ENCODE peak calls at places on chromosomes 4 and X, in six cellular contexts. One of them, this sample, is unnamed.

GRCh38 chr4:217891-218290 is 87.4 kb downstream of the ZNF732 start:
- DNase-seq in prostate gland: no peak
- DNase-seq in WTC11: no peak
- DNase-seq in fibroblast of lung: no peak
- DNase-seq in stimulated activated CD4-positive, alpha-beta T cell treated with anti-CD3 and anti-CD28 coated beads, TNF-alpha, amount 100 ng/mL, for 48 hours: no peak
- DNase-seq in HCEC 1CT: no peak
- DNase-seq in this sample: no peak

GRCh38 chrX:45164995-45165394 is 35.7 kb downstream of the DIPK2B start:
- DNase-seq in prostate gland: no peak
- DNase-seq in WTC11: no peak
- DNase-seq in HCEC 1CT: no peak
- DNase-seq in stimulated activated CD4-positive, alpha-beta T cell treated with anti-CD3 and anti-CD28 coated beads, TNF-alpha, amount 100 ng/mL, for 48 hours: no peak
- DNase-seq in fibroblast of lung: no peak
- DNase-seq in this sample: no peak

GRCh38 chr4:124883642-124884041 is 171.1 kb upstream of the ANKRD50 start:
- DNase-seq in HCEC 1CT: no peak
- DNase-seq in prostate gland: no peak
- DNase-seq in fibroblast of lung: peak
- DNase-seq in WTC11: no peak
- DNase-seq in stimulated activated CD4-positive, alpha-beta T cell treated with anti-CD3 and anti-CD28 coated beads, TNF-alpha, amount 100 ng/mL, for 48 hours: no peak
- DNase-seq in this sample: no peak

GRCh38 chr4:24482871-24483270 is 101.5 kb downstream of the DHX15 start:
- DNase-seq in fibroblast of lung: no peak
- DNase-seq in prostate gland: no peak
- DNase-seq in WTC11: no peak
- DNase-seq in stimulated activated CD4-positive, alpha-beta T cell treated with anti-CD3 and anti-CD28 coated beads, TNF-alpha, amount 100 ng/mL, for 48 hours: no peak
- DNase-seq in HCEC 1CT: no peak
- DNase-seq in this sample: no peak

GRCh38 chr4:91099666-91100065 is 972.5 kb downstream of the CCSER1 start:
- DNase-seq in fibroblast of lung: no peak
- DNase-seq in WTC11: no peak
- DNase-seq in stimulated activated CD4-positive, alpha-beta T cell treated with anti-CD3 and anti-CD28 coated beads, TNF-alpha, amount 100 ng/mL, for 48 hours: no peak
- DNase-seq in HCEC 1CT: no peak
- DNase-seq in prostate gland: no peak
- DNase-seq in this sample: no peak

GRCh38 chrX:74458738-74459137 is 37.4 kb downstream of the SLC16A2 start:
- DNase-seq in stimulated activated CD4-positive, alpha-beta T cell treated with anti-CD3 and anti-CD28 coated beads, TNF-alpha, amount 100 ng/mL, for 48 hours: no peak
- DNase-seq in HCEC 1CT: peak
- DNase-seq in prostate gland: no peak
- DNase-seq in WTC11: no peak
- DNase-seq in fibroblast of lung: peak
- DNase-seq in this sample: no peak

GRCh38 chr4:182778222-182778982 is 138.8 kb downstream of the DCTD start:
- DNase-seq in HCEC 1CT: no peak
- DNase-seq in WTC11: no peak
- DNase-seq in prostate gland: no peak
- DNase-seq in stimulated activated CD4-positive, alpha-beta T cell treated with anti-CD3 and anti-CD28 coated beads, TNF-alpha, amount 100 ng/mL, for 48 hours: no peak
- DNase-seq in fibroblast of lung: no peak
- DNase-seq in this sample: no peak

GRCh38 chr4:102285831-102286230 is 59.5 kb downstream of the SLC39A8 start:
- DNase-seq in fibroblast of lung: peak
- DNase-seq in HCEC 1CT: peak
- DNase-seq in WTC11: no peak
- DNase-seq in stimulated activated CD4-positive, alpha-beta T cell treated with anti-CD3 and anti-CD28 coated beads, TNF-alpha, amount 100 ng/mL, for 48 hours: no peak
- DNase-seq in prostate gland: no peak
- DNase-seq in this sample: no peak

GRCh38 chrX:79367907-79368306 is 773 bp upstream of the ITM2A start:
- DNase-seq in prostate gland: no peak
- DNase-seq in stimulated activated CD4-positive, alpha-beta T cell treated with anti-CD3 and anti-CD28 coated beads, TNF-alpha, amount 100 ng/mL, for 48 hours: no peak
- DNase-seq in HCEC 1CT: no peak
- DNase-seq in WTC11: no peak
- DNase-seq in fibroblast of lung: no peak
- DNase-seq in this sample: no peak

GRCh38 chrX:154376768-154377167 is 2.3 kb upstream of the EMD start:
- DNase-seq in HCEC 1CT: no peak
- DNase-seq in fibroblast of lung: peak
- DNase-seq in stimulated activated CD4-positive, alpha-beta T cell treated with anti-CD3 and anti-CD28 coated beads, TNF-alpha, amount 100 ng/mL, for 48 hours: no peak
- DNase-seq in prostate gland: no peak
- DNase-seq in WTC11: no peak
- DNase-seq in this sample: no peak

GRCh38 chr4:186846426-186846825 is 122.8 kb upstream of the FAT1 start:
- DNase-seq in stimulated activated CD4-positive, alpha-beta T cell treated with anti-CD3 and anti-CD28 coated beads, TNF-alpha, amount 100 ng/mL, for 48 hours: no peak
- DNase-seq in prostate gland: no peak
- DNase-seq in HCEC 1CT: no peak
- DNase-seq in fibroblast of lung: peak
- DNase-seq in WTC11: no peak
- DNase-seq in this sample: no peak

GRCh38 chrX:11899091-11899490 is 141.1 kb downstream of the MSL3 start:
- DNase-seq in fibroblast of lung: peak
- DNase-seq in WTC11: no peak
- DNase-seq in HCEC 1CT: peak
- DNase-seq in stimulated activated CD4-positive, alpha-beta T cell treated with anti-CD3 and anti-CD28 coated beads, TNF-alpha, amount 100 ng/mL, for 48 hours: no peak
- DNase-seq in prostate gland: no peak
- DNase-seq in this sample: no peak

GRCh38 chrX:150446995-150447394 is 83.9 kb downstream of the MAMLD1 start:
- DNase-seq in stimulated activated CD4-positive, alpha-beta T cell treated with anti-CD3 and anti-CD28 coated beads, TNF-alpha, amount 100 ng/mL, for 48 hours: no peak
- DNase-seq in prostate gland: no peak
- DNase-seq in HCEC 1CT: no peak
- DNase-seq in WTC11: no peak
- DNase-seq in fibroblast of lung: peak
- DNase-seq in this sample: no peak

GRCh38 chrX:17380221-17380620 is 5.2 kb downstream of the NHS start:
- DNase-seq in prostate gland: no peak
- DNase-seq in fibroblast of lung: no peak
- DNase-seq in WTC11: no peak
- DNase-seq in HCEC 1CT: no peak
- DNase-seq in stimulated activated CD4-positive, alpha-beta T cell treated with anti-CD3 and anti-CD28 coated beads, TNF-alpha, amount 100 ng/mL, for 48 hours: no peak
- DNase-seq in this sample: no peak

GRCh38 chr4:119211856-119212250 is 660 bp upstream of the USP53 start:
- DNase-seq in stimulated activated CD4-positive, alpha-beta T cell treated with anti-CD3 and anti-CD28 coated beads, TNF-alpha, amount 100 ng/mL, for 48 hours: no peak
- DNase-seq in HCEC 1CT: no peak
- DNase-seq in prostate gland: no peak
- DNase-seq in WTC11: no peak
- DNase-seq in fibroblast of lung: no peak
- DNase-seq in this sample: no peak

GRCh38 chrX:21978346-21978745 is 37.8 kb downstream of the SMS start:
- DNase-seq in fibroblast of lung: no peak
- DNase-seq in stimulated activated CD4-positive, alpha-beta T cell treated with anti-CD3 and anti-CD28 coated beads, TNF-alpha, amount 100 ng/mL, for 48 hours: no peak
- DNase-seq in prostate gland: no peak
- DNase-seq in HCEC 1CT: no peak
- DNase-seq in WTC11: no peak
- DNase-seq in this sample: no peak

GRCh38 chr4:183600189-183600685 is 58.7 kb downstream of the RWDD4 start:
- DNase-seq in prostate gland: no peak
- DNase-seq in HCEC 1CT: no peak
- DNase-seq in stimulated activated CD4-positive, alpha-beta T cell treated with anti-CD3 and anti-CD28 coated beads, TNF-alpha, amount 100 ng/mL, for 48 hours: no peak
- DNase-seq in fibroblast of lung: peak
- DNase-seq in WTC11: peak
- DNase-seq in this sample: peak

GRCh38 chr4:38105475-38105874 is 145.3 kb downstream of the PTTG2 start:
- DNase-seq in stimulated activated CD4-positive, alpha-beta T cell treated with anti-CD3 and anti-CD28 coated beads, TNF-alpha, amount 100 ng/mL, for 48 hours: no peak
- DNase-seq in WTC11: no peak
- DNase-seq in HCEC 1CT: no peak
- DNase-seq in fibroblast of lung: no peak
- DNase-seq in prostate gland: no peak
- DNase-seq in this sample: no peak

GRCh38 chr4:26227827-26228226 is 93.0 kb upstream of the RBPJ start:
- DNase-seq in fibroblast of lung: no peak
- DNase-seq in stimulated activated CD4-positive, alpha-beta T cell treated with anti-CD3 and anti-CD28 coated beads, TNF-alpha, amount 100 ng/mL, for 48 hours: no peak
- DNase-seq in WTC11: no peak
- DNase-seq in prostate gland: no peak
- DNase-seq in HCEC 1CT: no peak
- DNase-seq in this sample: no peak

GRCh38 chrX:20060961-20061868 is 55.5 kb downstream of the MAP7D2 start:
- DNase-seq in WTC11: no peak
- DNase-seq in stimulated activated CD4-positive, alpha-beta T cell treated with anti-CD3 and anti-CD28 coated beads, TNF-alpha, amount 100 ng/mL, for 48 hours: no peak
- DNase-seq in prostate gland: no peak
- DNase-seq in fibroblast of lung: no peak
- DNase-seq in HCEC 1CT: no peak
- DNase-seq in this sample: no peak

GRCh38 chr4:125433453-125433852 is 118.7 kb downstream of the FAT4 start:
- DNase-seq in stimulated activated CD4-positive, alpha-beta T cell treated with anti-CD3 and anti-CD28 coated beads, TNF-alpha, amount 100 ng/mL, for 48 hours: no peak
- DNase-seq in fibroblast of lung: peak
- DNase-seq in HCEC 1CT: peak
- DNase-seq in prostate gland: no peak
- DNase-seq in WTC11: no peak
- DNase-seq in this sample: no peak

GRCh38 chr4:100348472-100348871 is 158.2 kb upstream of the DDIT4L start:
- DNase-seq in prostate gland: no peak
- DNase-seq in stimulated activated CD4-positive, alpha-beta T cell treated with anti-CD3 and anti-CD28 coated beads, TNF-alpha, amount 100 ng/mL, for 48 hours: no peak
- DNase-seq in WTC11: no peak
- DNase-seq in HCEC 1CT: peak
- DNase-seq in fibroblast of lung: peak
- DNase-seq in this sample: no peak

GRCh38 chrX:123884809-123885408 is 25.1 kb downstream of the XIAP start:
- DNase-seq in WTC11: no peak
- DNase-seq in prostate gland: peak
- DNase-seq in HCEC 1CT: peak
- DNase-seq in fibroblast of lung: peak
- DNase-seq in stimulated activated CD4-positive, alpha-beta T cell treated with anti-CD3 and anti-CD28 coated beads, TNF-alpha, amount 100 ng/mL, for 48 hours: peak
- DNase-seq in this sample: peak

GRCh38 chrX:30618160-30618765 is 35.0 kb upstream of the GK start:
- DNase-seq in WTC11: peak
- DNase-seq in prostate gland: no peak
- DNase-seq in HCEC 1CT: no peak
- DNase-seq in stimulated activated CD4-positive, alpha-beta T cell treated with anti-CD3 and anti-CD28 coated beads, TNF-alpha, amount 100 ng/mL, for 48 hours: no peak
- DNase-seq in fibroblast of lung: no peak
- DNase-seq in this sample: peak

GRCh38 chrX:65941775-65942174 is 98.1 kb downstream of the VSIG4 start:
- DNase-seq in prostate gland: no peak
- DNase-seq in WTC11: no peak
- DNase-seq in HCEC 1CT: no peak
- DNase-seq in fibroblast of lung: no peak
- DNase-seq in stimulated activated CD4-positive, alpha-beta T cell treated with anti-CD3 and anti-CD28 coated beads, TNF-alpha, amount 100 ng/mL, for 48 hours: no peak
- DNase-seq in this sample: no peak

GRCh38 chr4:173913496-173913895 is 370.0 kb downstream of the FBXO8 start:
- DNase-seq in HCEC 1CT: no peak
- DNase-seq in prostate gland: no peak
- DNase-seq in stimulated activated CD4-positive, alpha-beta T cell treated with anti-CD3 and anti-CD28 coated beads, TNF-alpha, amount 100 ng/mL, for 48 hours: no peak
- DNase-seq in fibroblast of lung: no peak
- DNase-seq in WTC11: no peak
- DNase-seq in this sample: no peak

GRCh38 chr4:94000559-94000958 is 172.0 kb downstream of the ATOH1 start:
- DNase-seq in WTC11: no peak
- DNase-seq in HCEC 1CT: no peak
- DNase-seq in prostate gland: no peak
- DNase-seq in fibroblast of lung: no peak
- DNase-seq in stimulated activated CD4-positive, alpha-beta T cell treated with anti-CD3 and anti-CD28 coated beads, TNF-alpha, amount 100 ng/mL, for 48 hours: no peak
- DNase-seq in this sample: no peak

GRCh38 chr4:130183096-130183495 is 1087.1 kb downstream of the C4orf33 start:
- DNase-seq in prostate gland: no peak
- DNase-seq in fibroblast of lung: no peak
- DNase-seq in WTC11: no peak
- DNase-seq in stimulated activated CD4-positive, alpha-beta T cell treated with anti-CD3 and anti-CD28 coated beads, TNF-alpha, amount 100 ng/mL, for 48 hours: no peak
- DNase-seq in HCEC 1CT: peak
- DNase-seq in this sample: no peak

GRCh38 chr4:7547368-7548040 is 112.8 kb upstream of the PSAPL1 start:
- DNase-seq in WTC11: no peak
- DNase-seq in prostate gland: peak
- DNase-seq in HCEC 1CT: no peak
- DNase-seq in stimulated activated CD4-positive, alpha-beta T cell treated with anti-CD3 and anti-CD28 coated beads, TNF-alpha, amount 100 ng/mL, for 48 hours: no peak
- DNase-seq in fibroblast of lung: no peak
- DNase-seq in this sample: no peak

GRCh38 chr4:185880571-185880970 is 68.6 kb upstream of the SORBS2 start:
- DNase-seq in WTC11: no peak
- DNase-seq in HCEC 1CT: no peak
- DNase-seq in prostate gland: peak
- DNase-seq in fibroblast of lung: no peak
- DNase-seq in stimulated activated CD4-positive, alpha-beta T cell treated with anti-CD3 and anti-CD28 coated beads, TNF-alpha, amount 100 ng/mL, for 48 hours: no peak
- DNase-seq in this sample: no peak

GRCh38 chrX:123738378-123738955 is 5.6 kb upstream of the THOC2 start:
- DNase-seq in prostate gland: no peak
- DNase-seq in WTC11: no peak
- DNase-seq in stimulated activated CD4-positive, alpha-beta T cell treated with anti-CD3 and anti-CD28 coated beads, TNF-alpha, amount 100 ng/mL, for 48 hours: no peak
- DNase-seq in fibroblast of lung: no peak
- DNase-seq in HCEC 1CT: no peak
- DNase-seq in this sample: no peak

GRCh38 chr4:177696438-177696966 is 254.3 kb upstream of the AGA start:
- DNase-seq in prostate gland: no peak
- DNase-seq in HCEC 1CT: no peak
- DNase-seq in fibroblast of lung: no peak
- DNase-seq in stimulated activated CD4-positive, alpha-beta T cell treated with anti-CD3 and anti-CD28 coated beads, TNF-alpha, amount 100 ng/mL, for 48 hours: no peak
- DNase-seq in WTC11: peak
- DNase-seq in this sample: peak